ENCODE peak calls at places on chromosomes 13 and 19, in four cellular contexts. D is HepG2, G is K562, C is HCT116. B is an unnamed sample.

GRCh38 chr13:64640002-64640401 is 2590.1 kb downstream of the PCDH9 start:
- DNase-seq in D (no peak), G (no peak), C (no peak), B (no peak)

GRCh38 chr19:3576696-3577443 is 4.1 kb downstream of the HMG20B start:
- DNase-seq in D (no peak), G (peak; percentile 67), C (no peak), B (no peak)

GRCh38 chr13:24865158-24865557 is 101.2 kb downstream of the RNF17 start:
- DNase-seq in D (no peak), G (no peak), C (no peak), B (no peak)

GRCh38 chr19:57825501-57825900 is 4.6 kb upstream of the ZNF587B start:
- DNase-seq in D (no peak), G (no peak), C (no peak), B (no peak)

GRCh38 chr13:67062160-67062559 is 168.0 kb downstream of the PCDH9 start:
- DNase-seq in D (no peak), G (no peak), C (no peak), B (no peak)

GRCh38 chr19:10167459-10167858 is 27.3 kb downstream of the DNMT1 start:
- DNase-seq in D (no peak), G (no peak), C (no peak), B (no peak)

GRCh38 chr13:113049981-113050380 is 55.6 kb upstream of the F7 start:
- DNase-seq in D (no peak), G (no peak), C (no peak), B (no peak)

GRCh38 chr13:113616991-113617749 is 32.6 kb downstream of the TFDP1 start:
- DNase-seq in D (no peak), G (no peak), C (no peak), B (no peak)

GRCh38 chr19:57171551-57172081 is 4.3 kb upstream of the DUXA start:
- DNase-seq in D (peak; percentile 20), G (no peak), C (no peak), B (no peak)

GRCh38 chr19:919157-920050 is 2.3 kb downstream of the KISS1R start:
- DNase-seq in D (no peak), G (no peak), C (no peak), B (no peak)

GRCh38 chr13:31835932-31836331 is 96.6 kb downstream of the RXFP2 start:
- DNase-seq in D (peak; percentile 5), G (no peak), C (no peak), B (no peak)

GRCh38 chr13:95298971-95299627 is 2.2 kb downstream of the ABCC4 start:
- DNase-seq in D (no peak), G (peak; percentile 30), C (peak; percentile 36), B (no peak)

GRCh38 chr19:28234637-28235036 is 978.3 kb downstream of the UQCRFS1 start:
- DNase-seq in D (no peak), G (no peak), C (no peak), B (no peak)

GRCh38 chr19:35236638-35237400 is 8.3 kb upstream of the FAM187B start:
- DNase-seq in D (no peak), G (no peak), C (no peak), B (no peak)

GRCh38 chr13:87872813-87873212 is 201.6 kb downstream of the SLITRK5 start:
- DNase-seq in D (no peak), G (no peak), C (no peak), B (no peak)

GRCh38 chr19:33606556-33606955 is 15.2 kb upstream of the CHST8 start:
- DNase-seq in D (no peak), G (no peak), C (no peak), B (no peak)
- TF ChIP-seq TCF7L2 in D (no peak), G (no peak), C (no peak), B (no peak)

GRCh38 chr13:45046445-45046844 is 57.1 kb downstream of the GPALPP1 start:
- DNase-seq in D (no peak), G (no peak), C (no peak), B (no peak)

GRCh38 chr13:45051315-45051714 is 62.0 kb downstream of the GPALPP1 start:
- DNase-seq in D (no peak), G (no peak), C (no peak), B (no peak)

GRCh38 chr13:45049478-45049877 is 60.1 kb downstream of the GPALPP1 start:
- DNase-seq in D (no peak), G (no peak), C (no peak), B (no peak)

GRCh38 chr13:45048890-45049407 is 59.6 kb downstream of the GPALPP1 start:
- DNase-seq in D (no peak), G (no peak), C (no peak), B (no peak)

GRCh38 chr13:45047394-45048328 is 58.3 kb downstream of the GPALPP1 start:
- DNase-seq in D (peak; percentile 51), G (peak; percentile 77), C (peak; percentile 68), B (peak; percentile 69)
- TF ChIP-seq TCF7L2 in D (no peak), G (no peak), C (no peak), B (no peak)

GRCh38 chr13:20405691-20406090 is 120.0 kb downstream of the CRYL1 start:
- DNase-seq in D (no peak), G (no peak), C (no peak), B (no peak)

GRCh38 chr13:20401958-20402856 is 123.5 kb downstream of the CRYL1 start:
- DNase-seq in D (no peak), G (no peak), C (no peak), B (no peak)

GRCh38 chr13:20402881-20403280 is 122.8 kb downstream of the CRYL1 start:
- DNase-seq in D (no peak), G (no peak), C (no peak), B (no peak)

GRCh38 chr13:20404488-20405222 is 121.0 kb downstream of the CRYL1 start:
- DNase-seq in D (no peak), G (no peak), C (no peak), B (no peak)

DNA sequence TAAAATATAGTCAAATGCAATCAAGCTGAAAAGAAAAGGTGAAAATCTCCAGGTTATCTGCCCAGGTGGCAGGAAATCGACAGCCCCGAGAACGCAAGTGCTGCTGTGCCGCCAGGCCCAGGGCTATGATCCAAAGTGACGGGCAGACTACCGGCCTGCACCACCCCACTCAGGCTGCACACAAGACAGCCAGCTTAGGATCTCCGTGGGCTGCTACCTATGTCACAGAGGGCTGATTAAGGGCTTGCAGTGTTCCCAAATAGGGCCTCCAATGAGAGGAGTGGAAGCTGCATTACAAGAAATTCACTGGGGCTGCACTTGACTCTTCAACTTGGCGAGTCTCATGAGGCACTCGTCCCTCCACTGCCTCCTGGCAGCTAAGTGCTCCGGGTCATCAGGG is 121.8 kb downstream of the CRYL1 start:
- DNase-seq in D (no peak), G (no peak), C (no peak), B (no peak)
- TF ChIP-seq TCF7L2 in D (no peak), G (no peak), C (no peak), B (no peak)

GRCh38 chr13:78759704-78760103 is 100.7 kb upstream of the OBI1 start:
- DNase-seq in D (peak; percentile 5), G (peak; percentile 25), C (no peak), B (no peak)
- TF ChIP-seq TCF7L2 in D (no peak), G (no peak), C (no peak), B (no peak)

DNA sequence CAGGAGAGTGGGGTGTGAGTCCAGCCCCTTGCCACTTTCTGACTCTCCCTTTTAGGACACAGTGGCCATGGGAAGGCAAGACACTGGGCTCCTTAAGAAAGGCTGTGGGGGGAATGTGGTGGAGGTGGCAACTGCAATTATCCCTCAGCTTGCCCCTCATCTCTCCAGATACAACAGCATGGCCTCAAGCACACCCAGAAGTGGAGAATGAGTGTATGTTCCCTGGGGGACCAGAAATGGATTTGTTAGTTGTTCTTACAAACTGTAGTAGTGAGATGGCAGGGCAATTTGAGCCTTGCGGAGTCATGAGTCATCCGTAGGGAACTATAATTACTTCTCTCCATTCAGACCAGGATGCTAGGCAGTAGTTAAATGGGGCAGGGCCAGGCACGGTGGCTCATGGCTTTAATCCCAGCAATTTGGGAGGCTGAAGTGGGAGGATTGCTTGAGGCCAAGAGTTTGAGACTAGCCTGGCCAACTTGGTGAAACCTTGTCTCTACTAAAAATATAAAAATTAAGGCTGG is 25.6 kb upstream of the CXCL17 start:
- DNase-seq in D (no peak), G (no peak), C (peak; percentile 64), B (no peak)
- TF ChIP-seq TCF7L2 in D (no peak), G (no peak), C (no peak), B (no peak)

GRCh38 chr19:22519152-22519551 is 97.0 kb upstream of the ZNF98 start:
- DNase-seq in D (no peak), G (no peak), C (no peak), B (no peak)

GRCh38 chr19:22515435-22515834 is 93.3 kb upstream of the ZNF98 start:
- DNase-seq in D (no peak), G (no peak), C (no peak), B (no peak)

DNA sequence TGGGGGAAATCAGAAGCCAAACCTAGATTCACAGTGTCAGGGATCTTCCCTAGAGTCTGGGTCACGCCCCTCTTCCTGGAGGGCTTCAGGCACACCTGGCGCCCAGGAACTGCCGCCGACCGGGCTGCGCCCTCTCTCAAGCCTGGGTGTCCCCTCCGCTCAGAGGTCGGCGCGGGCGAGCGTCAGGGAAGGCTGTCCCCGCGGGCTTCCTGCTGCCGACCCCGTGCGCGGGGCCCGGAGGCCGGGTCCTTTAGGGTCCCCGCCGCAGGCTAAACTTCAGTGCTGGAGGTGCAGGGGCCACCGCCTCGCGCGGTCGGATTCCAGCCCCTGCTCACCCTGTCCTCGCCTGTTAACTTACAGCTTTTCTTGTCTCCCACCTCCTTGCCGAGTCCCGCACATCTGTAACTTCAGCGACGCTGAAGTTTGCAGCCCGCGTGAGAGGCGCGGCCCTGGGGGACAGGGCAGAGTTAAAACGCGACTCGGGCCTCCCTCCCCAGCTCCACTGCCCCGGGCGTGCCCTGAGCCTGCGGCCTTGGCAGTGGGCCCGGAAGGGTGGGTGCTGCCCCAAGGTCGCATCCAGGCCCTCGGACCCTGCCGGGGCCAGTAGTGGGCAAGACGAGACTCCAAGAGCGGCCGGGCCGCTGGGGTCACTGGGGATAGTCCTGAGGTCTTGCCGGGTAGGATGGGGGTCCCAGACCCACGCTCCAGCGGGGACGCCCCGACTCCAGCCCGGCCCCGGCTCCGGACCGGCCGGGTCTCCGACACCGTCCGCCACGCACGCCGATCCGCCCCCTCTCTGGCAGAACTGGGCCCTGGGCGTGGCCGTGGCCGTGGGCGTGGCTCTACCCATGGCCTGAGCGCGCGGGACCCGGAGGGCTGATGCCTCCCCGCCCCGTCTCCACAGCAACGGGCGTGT is 95.6 kb upstream of the ZNF98 start:
- DNase-seq in D (no peak), G (no peak), C (no peak), B (no peak)
- TF ChIP-seq TCF7L2 in D (no peak), G (no peak), C (no peak), B (no peak)

GRCh38 chr19:16470911-16471811 is 609 bp downstream of the EPS15L1 start:
- DNase-seq in D (no peak), G (peak; percentile 56), C (no peak), B (no peak)
- TF ChIP-seq TCF7L2 in D (no peak), G (no peak), C (no peak), B (no peak)

GRCh38 chr13:71021810-71022422 is 845.1 kb downstream of the DACH1 start:
- DNase-seq in D (no peak), G (no peak), C (no peak), B (no peak)
- TF ChIP-seq TCF7L2 in D (no peak), G (no peak), C (no peak), B (no peak)